ENCODE peak calls at places on chromosomes 5 and 9, in seven cellular contexts. Y, N, K, D, F, E and T are unnamed samples.

GRCh38 chr5:81579525-81579924 is 171.4 kb downstream of the SSBP2 start:
- DNase-seq in F (no peak), N (no peak), E (no peak), K (no peak), Y (no peak), D (no peak), T (no peak)

GRCh38 chr9:114688388-114688787 is 6.4 kb upstream of the TEX48 start:
- DNase-seq in F (no peak), E (no peak), N (no peak), D (no peak), K (no peak), Y (no peak), T (no peak)

GRCh38 chr5:116444373-116445058 is 130.1 kb downstream of the SEMA6A start:
- DNase-seq in Y (no peak), N (no peak), D (no peak), K (no peak), E (no peak), F (no peak), T (no peak)

GRCh38 chr5:142587354-142587965 is 98.4 kb downstream of the FGF1 start:
- DNase-seq in D (peak), Y (peak), N (peak), E (peak), K (peak), F (no peak), T (peak)

GRCh38 chr5:2044041-2044440 is 161.3 kb upstream of the IRX4 start:
- DNase-seq in E (no peak), K (no peak), Y (no peak), N (no peak), D (no peak), F (no peak), T (no peak)

GRCh38 chr5:149489605-149490037 is 61.6 kb downstream of the CSNK1A1 start:
- DNase-seq in E (no peak), F (no peak), N (peak), D (no peak), Y (no peak), K (no peak), T (no peak)

GRCh38 chr9:127308559-127309429 is 44.2 kb downstream of the GARNL3 start:
- DNase-seq in F (no peak), Y (no peak), K (no peak), N (peak), D (no peak), E (no peak), T (no peak)

GRCh38 chr5:113218200-113218599 is 216.6 kb downstream of the TSSK1B start:
- DNase-seq in E (no peak), K (no peak), N (no peak), D (no peak), Y (no peak), F (no peak), T (peak)

GRCh38 chr9:28758346-28758745 is 1185.1 kb upstream of the C9orf72 start:
- DNase-seq in Y (no peak), D (no peak), K (no peak), N (no peak), E (no peak), F (no peak), T (no peak)

GRCh38 chr9:128434340-128434739 is 13.7 kb downstream of the CERCAM start:
- DNase-seq in E (no peak), F (no peak), N (no peak), Y (no peak), D (no peak), K (no peak), T (no peak)

GRCh38 chr9:82332774-82333152 is 344.2 kb downstream of the SPATA31D1 start:
- DNase-seq in F (no peak), Y (no peak), K (no peak), N (no peak), E (no peak), D (no peak), T (no peak)

GRCh38 chr5:123456242-123456641 is 33.0 kb upstream of the CEP120 start:
- DNase-seq in D (no peak), K (no peak), F (no peak), N (no peak), Y (no peak), E (no peak), T (no peak)

GRCh38 chr5:67095346-67095871 is 101.2 kb downstream of the CD180 start:
- DNase-seq in D (no peak), Y (no peak), N (peak), F (no peak), K (no peak), E (no peak), T (peak)

GRCh38 chr5:13640270-13640669 is 304.2 kb downstream of the DNAH5 start:
- DNase-seq in K (no peak), N (no peak), D (no peak), E (no peak), F (no peak), Y (no peak), T (no peak)

GRCh38 chr5:14882658-14883580 is 11.3 kb upstream of the ANKH start:
- DNase-seq in N (no peak), Y (no peak), K (no peak), F (no peak), E (no peak), D (no peak), T (no peak)